ENCODE peak calls at places on chromosomes 6 and 20, in eight cellular contexts. U is naive thymus-derived CD4-positive, alpha-beta T cell; H is mesendoderm; P is tibial nerve; W is brain microvascular endothelial cell; Z is cardiac muscle cell; E is hepatocyte; R is endothelial cell of umbilical vein. A is an unnamed sample. For H3K27me3, the result is how much of the 10 kb centered on the place peaks cover.

GRCh38 chr20:1327241-1327653 is 1.7 kb downstream of the SDCBP2 start:
- DNase-seq in P (no peak), W (peak), H (no peak), Z (no peak), U (no peak), E (peak), R (peak), A (peak)

GRCh38 chr20:20593447-20594170 is 118.8 kb downstream of the RALGAPA2 start:
- DNase-seq in H (peak), Z (peak), E (peak), P (no peak), U (no peak), R (peak), W (peak), A (peak)

GRCh38 chr6:121838842-121839241 is 403.4 kb downstream of the GJA1 start:
- DNase-seq in U (no peak), H (no peak), Z (peak), R (no peak), W (peak), P (no peak), E (peak), A (no peak)

GRCh38 chr6:2952557-2953095 is 18.7 kb downstream of the SERPINB6 start:
- DNase-seq in P (peak), W (peak), Z (peak), H (peak), E (peak), R (peak), U (no peak), A (peak)

GRCh38 chr6:4812068-4812467 is 35.9 kb downstream of the CDYL start:
- DNase-seq in Z (no peak), W (no peak), P (no peak), E (no peak), H (no peak), R (peak), U (no peak), A (no peak)

GRCh38 chr6:47086051-47086770 is 44.1 kb upstream of the ADGRF1 start:
- DNase-seq in P (no peak), H (no peak), R (no peak), E (no peak), U (no peak), Z (no peak), W (no peak), A (no peak)

GRCh38 chr6:106287215-106287614 is 38.3 kb downstream of the ATG5 start:
- DNase-seq in Z (no peak), W (no peak), R (no peak), U (no peak), E (no peak), P (no peak), H (peak), A (no peak)

GRCh38 chr6:111765681-111766523 is 107.3 kb downstream of the FYN start:
- DNase-seq in Z (no peak), H (no peak), W (no peak), E (no peak), P (no peak), R (no peak), U (no peak), A (no peak)

GRCh38 chr20:23515250-23515939 is 24.5 kb downstream of the CST8 start:
- DNase-seq in W (no peak), E (no peak), R (no peak), Z (no peak), P (no peak), U (no peak), H (peak), A (no peak)

GRCh38 chr6:38213275-38213674 is 393.7 kb downstream of the ZFAND3 start:
- DNase-seq in Z (peak), U (no peak), E (no peak), R (peak), P (no peak), H (no peak), W (no peak), A (no peak)

GRCh38 chr6:142336787-142337186 is 35.0 kb downstream of the ADGRG6 start:
- DNase-seq in P (no peak), U (no peak), R (no peak), H (no peak), E (no peak), Z (no peak), W (no peak), A (no peak)

GRCh38 chr6:14120556-14120955 is 3.0 kb downstream of the CD83 start:
- DNase-seq in Z (no peak), H (no peak), W (no peak), E (no peak), P (no peak), R (no peak), U (no peak), A (no peak)
- H3K4me3 ChIP-seq in Z (no peak), H (no peak), W (no peak), E (no peak), P (no peak), R (no peak), U (no peak), A (no peak)

DNA sequence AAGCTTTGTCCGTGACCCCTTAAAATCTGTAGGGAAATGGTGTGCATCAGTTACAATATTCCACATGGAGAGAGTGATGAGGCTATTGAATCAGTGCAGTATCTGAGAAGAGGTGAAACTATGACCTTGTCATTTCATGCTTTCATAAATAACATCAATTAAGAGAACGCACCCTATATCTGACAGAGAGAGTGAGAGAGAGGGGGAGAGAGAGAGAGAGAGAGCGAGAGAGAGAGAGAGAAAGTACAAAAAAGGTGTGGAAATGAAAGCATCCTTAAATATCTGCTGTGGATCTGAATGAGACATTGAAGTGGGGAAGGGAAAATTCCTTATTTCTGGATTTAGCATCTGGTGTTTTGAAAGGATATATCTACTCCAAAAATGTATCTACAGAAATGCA is 12.4 kb downstream of the GSTA4 start:
- DNase-seq in E (no peak), P (no peak), U (no peak), W (no peak), H (no peak), R (no peak), Z (no peak), A (no peak)
- H3K27me3 ChIP-seq in E (under half), P (under half), U (under half), W (under half), H (under half), R (under half), Z (under half), A (under half)

GRCh38 chr6:77467038-77467437 is 3.7 kb upstream of the HTR1B start:
- DNase-seq in E (peak), H (no peak), P (no peak), R (no peak), W (no peak), Z (peak), U (no peak), A (no peak)
- H3K4me3 ChIP-seq in E (peak), H (peak), P (peak), R (no peak), W (peak), Z (peak), U (peak), A (peak)

DNA sequence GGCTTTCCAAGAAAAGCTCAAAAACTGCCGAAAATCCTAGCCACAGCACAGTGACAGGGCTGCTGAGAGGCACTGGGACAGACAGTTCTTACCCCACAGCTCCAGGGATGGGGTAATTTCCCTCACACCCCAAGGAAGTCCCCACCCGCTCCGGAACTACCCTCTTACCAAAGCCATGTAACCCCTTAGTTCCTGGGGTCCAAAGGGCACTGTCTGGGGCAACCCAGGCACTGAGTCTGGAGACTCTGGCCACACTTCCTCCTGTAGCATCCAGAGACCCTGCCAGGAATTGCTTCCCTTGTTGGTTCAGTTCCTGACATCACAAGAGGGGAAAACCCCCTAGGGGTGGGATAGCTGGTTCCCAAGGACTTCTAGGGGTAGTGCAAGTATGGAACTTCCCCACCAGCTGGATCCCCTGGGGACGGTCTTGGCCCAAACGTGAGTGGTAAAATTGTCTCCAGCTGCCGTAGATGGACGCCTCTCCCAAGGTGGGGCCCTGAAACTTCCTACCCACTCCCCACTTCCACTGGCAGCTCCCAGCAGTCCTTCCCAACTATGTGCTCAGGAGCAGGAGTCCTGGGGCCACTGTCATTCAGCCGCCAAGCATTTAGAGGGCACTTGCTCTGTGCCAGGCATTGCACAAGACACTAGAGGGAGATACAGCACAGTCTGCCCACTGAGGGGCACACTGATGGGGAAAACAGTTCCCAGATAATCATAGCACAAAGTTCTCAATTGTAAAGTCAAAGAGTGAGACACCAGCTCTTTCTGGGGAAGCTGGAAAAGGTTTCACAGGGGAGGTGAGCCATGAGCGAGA is 17.3 kb upstream of the HCK start:
- DNase-seq in Z (no peak), P (no peak), R (no peak), W (no peak), U (no peak), H (no peak), E (no peak), A (no peak)
- H3K27me3 ChIP-seq in Z (under half), P (under half), R (under half), W (under half), U (under half), H (under half), E (half or more), A (under half)

DNA sequence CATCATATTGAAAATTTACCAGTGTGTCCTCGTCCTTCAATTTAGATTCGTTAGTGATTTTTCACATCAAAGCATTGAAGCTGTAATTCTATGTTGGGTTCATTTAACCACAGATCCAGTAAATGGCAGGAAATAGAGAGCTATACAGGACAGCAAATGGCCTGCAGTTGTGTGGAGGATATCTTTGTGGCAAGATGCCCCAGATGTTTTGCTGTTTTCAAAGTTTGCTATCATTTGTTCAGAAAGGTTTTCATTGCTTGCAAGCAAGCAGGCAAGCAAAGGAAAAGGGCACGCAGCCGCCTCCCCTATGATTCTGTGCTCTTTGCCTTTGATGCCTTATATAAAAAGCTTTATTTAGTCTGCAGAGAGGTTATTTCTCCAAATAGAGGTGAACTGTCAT is 66.2 kb downstream of the UTRN start:
- DNase-seq in R (no peak), E (no peak), H (no peak), U (no peak), P (no peak), Z (no peak), W (no peak), A (no peak)
- H3K4me3 ChIP-seq in R (no peak), E (no peak), H (no peak), U (peak), P (no peak), Z (no peak), W (no peak), A (no peak)

DNA sequence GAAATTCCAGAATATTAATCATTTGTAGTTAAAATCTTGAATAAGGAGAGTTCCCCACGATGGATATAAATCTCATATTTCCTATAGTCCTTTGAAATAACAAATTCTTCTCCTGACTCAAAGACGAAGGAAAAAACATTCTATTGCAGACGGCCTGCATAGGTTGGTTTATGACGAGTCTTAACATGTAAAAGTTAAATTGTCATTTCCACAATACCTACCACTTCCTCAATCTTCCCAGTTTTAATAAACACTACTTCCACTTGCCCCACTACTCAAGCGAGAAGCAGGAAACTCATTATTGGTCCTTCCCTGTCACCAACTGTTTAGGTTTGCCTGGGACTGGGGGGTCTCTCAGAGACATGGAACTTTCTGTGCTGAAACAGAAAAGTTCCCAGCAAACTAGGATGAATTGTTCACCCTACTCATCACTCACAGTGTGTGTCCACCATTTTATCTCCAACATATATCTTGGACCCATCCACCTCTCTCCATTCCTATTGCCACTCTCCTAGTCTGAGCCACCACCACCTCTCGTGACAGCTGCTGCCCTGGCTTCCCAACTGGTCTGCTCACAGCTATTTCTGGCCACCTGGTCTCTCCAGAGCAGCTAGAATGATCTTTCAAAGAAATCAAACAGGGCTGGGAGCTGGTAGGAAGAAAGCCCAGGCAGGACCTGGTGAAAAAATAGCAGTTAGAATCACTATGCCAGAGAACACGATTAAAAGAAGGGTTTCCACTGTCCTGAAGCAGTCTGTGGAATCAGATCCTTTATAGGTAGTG is 15.1 kb upstream of the ZSCAN9 start:
- DNase-seq in P (no peak), H (no peak), R (no peak), Z (peak), W (no peak), U (no peak), E (no peak), A (no peak)
- H3K27me3 ChIP-seq in P (under half), H (under half), R (under half), Z (half or more), W (under half), U (half or more), E (half or more), A (half or more)

GRCh38 chr6:138785980-138786379 is 9.9 kb upstream of the ECT2L start:
- DNase-seq in E (no peak), H (no peak), U (no peak), Z (no peak), P (no peak), W (no peak), R (no peak), A (no peak)

GRCh38 chr6:138787138-138787537 is 8.7 kb upstream of the ECT2L start:
- DNase-seq in H (no peak), P (no peak), Z (no peak), U (no peak), W (no peak), E (no peak), R (no peak), A (no peak)

GRCh38 chr6:138782243-138782642 is 8.7 kb downstream of the CCDC28A start:
- DNase-seq in Z (no peak), P (no peak), E (no peak), R (peak), U (no peak), H (no peak), W (no peak), A (no peak)

GRCh38 chr6:138785092-138785491 is 10.8 kb upstream of the ECT2L start:
- DNase-seq in R (no peak), P (no peak), H (no peak), W (no peak), E (no peak), Z (no peak), U (no peak), A (no peak)
- H3K4me3 ChIP-seq in R (no peak), P (no peak), H (no peak), W (no peak), E (no peak), Z (no peak), U (no peak), A (no peak)

DNA sequence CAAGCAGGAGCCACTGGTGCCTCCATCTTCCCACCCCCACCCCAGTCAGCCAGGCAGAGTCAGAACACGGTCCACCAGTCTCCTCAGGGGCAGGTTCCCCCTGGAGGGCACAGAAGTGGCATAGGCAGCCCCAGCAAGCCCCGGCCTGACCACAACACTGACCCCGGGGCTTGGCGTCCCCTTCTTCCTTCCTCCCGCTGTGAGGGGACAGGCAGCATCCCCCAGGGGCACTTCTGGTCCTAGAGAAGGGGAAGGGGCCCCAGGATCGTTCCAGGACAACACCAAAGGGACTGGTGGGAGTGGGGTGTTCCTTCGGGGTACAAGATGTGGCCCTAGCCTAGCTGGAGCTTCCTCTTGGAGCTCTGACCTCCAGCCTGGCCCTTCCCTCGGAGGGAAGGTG is 36.1 kb downstream of the YTHDF1 start:
- DNase-seq in H (no peak), R (no peak), P (no peak), E (no peak), Z (no peak), U (no peak), W (no peak), A (no peak)
- H3K27me3 ChIP-seq in H (under half), R (under half), P (under half), E (half or more), Z (half or more), U (under half), W (half or more), A (under half)

DNA sequence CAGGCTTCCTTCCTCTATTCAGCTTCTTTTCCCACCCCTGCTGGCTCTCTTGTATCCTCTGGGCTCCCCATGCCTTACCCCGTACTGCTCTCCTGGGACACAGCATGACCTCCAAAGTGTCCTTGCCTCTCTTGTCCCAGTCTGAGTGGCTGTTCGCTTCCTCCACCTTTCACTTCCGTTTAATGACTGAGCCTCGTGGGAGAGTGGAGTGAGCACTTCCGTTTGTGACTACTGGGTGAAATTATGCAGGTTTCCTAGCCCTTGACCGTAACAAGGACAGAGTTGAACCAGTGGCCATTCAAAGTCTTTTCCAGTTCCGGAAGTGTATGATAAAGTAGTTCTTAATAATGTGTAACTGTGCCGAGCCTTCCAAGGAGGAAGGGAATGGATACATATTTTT is 109.2 kb downstream of the ARID1B start:
- DNase-seq in R (peak), H (no peak), E (no peak), U (no peak), Z (no peak), W (peak), P (no peak), A (no peak)
- H3K4me3 ChIP-seq in R (no peak), H (no peak), E (no peak), U (no peak), Z (no peak), W (no peak), P (no peak), A (no peak)

DNA sequence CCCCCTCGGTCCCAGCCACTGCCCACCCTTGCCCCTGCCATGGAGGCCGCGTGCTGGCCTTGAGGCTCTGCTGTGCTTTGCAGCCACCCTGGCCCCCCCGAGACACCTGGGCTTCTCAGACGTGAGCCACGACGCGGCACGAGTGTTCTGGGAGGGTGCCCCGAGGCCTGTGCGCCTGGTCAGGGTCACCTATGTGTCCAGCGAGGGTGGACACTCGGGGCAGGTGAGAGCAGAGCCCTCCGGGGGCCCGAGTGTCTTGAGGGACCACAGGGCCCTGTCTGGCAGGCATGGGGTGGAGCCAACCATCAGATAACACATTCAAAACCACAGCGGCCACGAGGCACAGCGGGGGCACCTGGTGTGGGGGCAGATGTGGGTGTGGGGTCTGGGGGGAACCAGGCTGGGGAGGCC is 18.9 kb downstream of the COL20A1 start:
- DNase-seq in Z (no peak), U (no peak), E (no peak), P (no peak), W (no peak), R (no peak), H (no peak), A (no peak)
- H3K27me3 ChIP-seq in Z (under half), U (under half), E (under half), P (under half), W (under half), R (under half), H (under half), A (under half)

A was measured in H7.